ENCODE peak calls at places on chromosomes 1 and 21, in eight cellular contexts. One of them, this sample, is unnamed.

GRCh38 chr1:84303154-84303830 is 1.8 kb downstream of the SAMD13 start:
- DNase-seq in AG20443: no peak
- DNase-seq in IMR-90: peak; percentile 17
- DNase-seq in nephron progenitor cell: no peak
- DNase-seq in upper lobe of right lung: no peak
- DNase-seq in H4: no peak
- DNase-seq in amygdala: peak; percentile 51
- DNase-seq in NCI-H1417 treated with DMSO at 0.1 percent for 48 hours: no peak
- DNase-seq in this sample: no peak

GRCh38 chr1:203556047-203556851 is 62.3 kb downstream of the OPTC start:
- DNase-seq in AG20443: peak; percentile 88
- DNase-seq in IMR-90: peak; percentile 85
- DNase-seq in nephron progenitor cell: peak; percentile 71
- DNase-seq in upper lobe of right lung: no peak
- DNase-seq in H4: no peak
- DNase-seq in amygdala: no peak
- DNase-seq in NCI-H1417 treated with DMSO at 0.1 percent for 48 hours: no peak
- DNase-seq in this sample: peak; percentile 38

GRCh38 chr21:33865996-33866575 is 49.5 kb downstream of the ATP5PO start:
- DNase-seq in AG20443: no peak
- DNase-seq in IMR-90: no peak
- DNase-seq in nephron progenitor cell: no peak
- DNase-seq in upper lobe of right lung: no peak
- DNase-seq in H4: no peak
- DNase-seq in amygdala: no peak
- DNase-seq in NCI-H1417 treated with DMSO at 0.1 percent for 48 hours: no peak
- DNase-seq in this sample: no peak

GRCh38 chr21:45631540-45631939 is 12.0 kb upstream of the PCBP3 start:
- DNase-seq in AG20443: no peak
- DNase-seq in IMR-90: no peak
- DNase-seq in nephron progenitor cell: no peak
- DNase-seq in upper lobe of right lung: no peak
- DNase-seq in H4: no peak
- DNase-seq in amygdala: no peak
- DNase-seq in NCI-H1417 treated with DMSO at 0.1 percent for 48 hours: no peak
- DNase-seq in this sample: no peak

GRCh38 chr1:150150511-150151021 is 850 bp downstream of the PLEKHO1 start:
- DNase-seq in AG20443: peak; percentile 43
- DNase-seq in IMR-90: no peak
- DNase-seq in nephron progenitor cell: peak; percentile 56
- DNase-seq in upper lobe of right lung: peak; percentile 75
- DNase-seq in H4: no peak
- DNase-seq in amygdala: no peak
- DNase-seq in NCI-H1417 treated with DMSO at 0.1 percent for 48 hours: no peak
- DNase-seq in this sample: no peak

GRCh38 chr1:186491351-186491750 is 30.4 kb upstream of the PDC start:
- DNase-seq in AG20443: no peak
- DNase-seq in IMR-90: no peak
- DNase-seq in nephron progenitor cell: no peak
- DNase-seq in upper lobe of right lung: no peak
- DNase-seq in H4: no peak
- DNase-seq in amygdala: no peak
- DNase-seq in NCI-H1417 treated with DMSO at 0.1 percent for 48 hours: no peak
- DNase-seq in this sample: no peak

GRCh38 chr1:5711079-5711478 is 281.1 kb downstream of the NPHP4 start:
- DNase-seq in AG20443: no peak
- DNase-seq in IMR-90: no peak
- DNase-seq in nephron progenitor cell: no peak
- DNase-seq in upper lobe of right lung: no peak
- DNase-seq in H4: no peak
- DNase-seq in amygdala: no peak
- DNase-seq in NCI-H1417 treated with DMSO at 0.1 percent for 48 hours: no peak
- DNase-seq in this sample: no peak

GRCh38 chr21:36533468-36533848 is 53.5 kb upstream of the CLDN14 start:
- DNase-seq in AG20443: no peak
- DNase-seq in IMR-90: no peak
- DNase-seq in nephron progenitor cell: no peak
- DNase-seq in upper lobe of right lung: no peak
- DNase-seq in H4: no peak
- DNase-seq in amygdala: no peak
- DNase-seq in NCI-H1417 treated with DMSO at 0.1 percent for 48 hours: no peak
- DNase-seq in this sample: no peak

GRCh38 chr1:245678866-245679411 is 524.2 kb downstream of the KIF26B start:
- DNase-seq in AG20443: no peak
- DNase-seq in IMR-90: no peak
- DNase-seq in nephron progenitor cell: no peak
- DNase-seq in upper lobe of right lung: no peak
- DNase-seq in H4: no peak
- DNase-seq in amygdala: no peak
- DNase-seq in NCI-H1417 treated with DMSO at 0.1 percent for 48 hours: no peak
- DNase-seq in this sample: no peak

GRCh38 chr1:87115317-87115885 is 201.0 kb downstream of the HS2ST1 start:
- DNase-seq in AG20443: peak; percentile 90
- DNase-seq in IMR-90: peak; percentile 85
- DNase-seq in nephron progenitor cell: no peak
- DNase-seq in upper lobe of right lung: no peak
- DNase-seq in H4: no peak
- DNase-seq in amygdala: no peak
- DNase-seq in NCI-H1417 treated with DMSO at 0.1 percent for 48 hours: no peak
- DNase-seq in this sample: no peak

GRCh38 chr1:147897030-147897756 is 5.4 kb upstream of the GJA8 start:
- DNase-seq in AG20443: no peak
- DNase-seq in IMR-90: no peak
- DNase-seq in nephron progenitor cell: no peak
- DNase-seq in upper lobe of right lung: no peak
- DNase-seq in H4: no peak
- DNase-seq in amygdala: no peak
- DNase-seq in NCI-H1417 treated with DMSO at 0.1 percent for 48 hours: no peak
- DNase-seq in this sample: no peak

GRCh38 chr1:8456306-8456912 is 138.5 kb downstream of the SLC45A1 start:
- DNase-seq in AG20443: peak; percentile 67
- DNase-seq in IMR-90: peak; percentile 82
- DNase-seq in nephron progenitor cell: no peak
- DNase-seq in upper lobe of right lung: no peak
- DNase-seq in H4: no peak
- DNase-seq in amygdala: no peak
- DNase-seq in NCI-H1417 treated with DMSO at 0.1 percent for 48 hours: no peak
- DNase-seq in this sample: no peak

GRCh38 chr21:46406001-46406400 is 52.7 kb upstream of the DIP2A start:
- DNase-seq in AG20443: no peak
- DNase-seq in IMR-90: no peak
- DNase-seq in nephron progenitor cell: no peak
- DNase-seq in upper lobe of right lung: no peak
- DNase-seq in H4: no peak
- DNase-seq in amygdala: no peak
- DNase-seq in NCI-H1417 treated with DMSO at 0.1 percent for 48 hours: no peak
- DNase-seq in this sample: no peak

GRCh38 chr1:173341307-173341706 is 134.2 kb upstream of the TNFSF4 start:
- DNase-seq in AG20443: peak; percentile 85
- DNase-seq in IMR-90: peak; percentile 82
- DNase-seq in nephron progenitor cell: no peak
- DNase-seq in upper lobe of right lung: no peak
- DNase-seq in H4: peak; percentile 19
- DNase-seq in amygdala: no peak
- DNase-seq in NCI-H1417 treated with DMSO at 0.1 percent for 48 hours: no peak
- DNase-seq in this sample: no peak

GRCh38 chr1:77031101-77031662 is 163.9 kb downstream of the ST6GALNAC5 start:
- DNase-seq in AG20443: peak; percentile 69
- DNase-seq in IMR-90: peak; percentile 73
- DNase-seq in nephron progenitor cell: no peak
- DNase-seq in upper lobe of right lung: no peak
- DNase-seq in H4: peak; percentile 76
- DNase-seq in amygdala: no peak
- DNase-seq in NCI-H1417 treated with DMSO at 0.1 percent for 48 hours: peak; percentile 95
- DNase-seq in this sample: no peak

GRCh38 chr1:11272544-11272841 is 505 bp upstream of the UBIAD1 start:
- DNase-seq in AG20443: no peak
- DNase-seq in IMR-90: no peak
- DNase-seq in nephron progenitor cell: no peak
- DNase-seq in upper lobe of right lung: no peak
- DNase-seq in H4: no peak
- DNase-seq in amygdala: no peak
- DNase-seq in NCI-H1417 treated with DMSO at 0.1 percent for 48 hours: no peak
- DNase-seq in this sample: no peak

GRCh38 chr1:85118751-85119150 is 70.5 kb upstream of the MCOLN3 start:
- DNase-seq in AG20443: no peak
- DNase-seq in IMR-90: peak; percentile 35
- DNase-seq in nephron progenitor cell: no peak
- DNase-seq in upper lobe of right lung: no peak
- DNase-seq in H4: no peak
- DNase-seq in amygdala: no peak
- DNase-seq in NCI-H1417 treated with DMSO at 0.1 percent for 48 hours: no peak
- DNase-seq in this sample: no peak

GRCh38 chr1:24362982-24363614 is 43.9 kb downstream of the GRHL3 start:
- DNase-seq in AG20443: peak; percentile 93
- DNase-seq in IMR-90: peak; percentile 94
- DNase-seq in nephron progenitor cell: no peak
- DNase-seq in upper lobe of right lung: no peak
- DNase-seq in H4: peak; percentile 79
- DNase-seq in amygdala: no peak
- DNase-seq in NCI-H1417 treated with DMSO at 0.1 percent for 48 hours: no peak
- DNase-seq in this sample: no peak

GRCh38 chr1:51514733-51515132 is 4.3 kb downstream of the EPS15 start:
- DNase-seq in AG20443: peak; percentile 7
- DNase-seq in IMR-90: no peak
- DNase-seq in nephron progenitor cell: no peak
- DNase-seq in upper lobe of right lung: no peak
- DNase-seq in H4: no peak
- DNase-seq in amygdala: no peak
- DNase-seq in NCI-H1417 treated with DMSO at 0.1 percent for 48 hours: no peak
- DNase-seq in this sample: no peak

GRCh38 chr1:112083487-112083886 is 94.0 kb upstream of the KCND3 start:
- DNase-seq in AG20443: no peak
- DNase-seq in IMR-90: peak; percentile 15
- DNase-seq in nephron progenitor cell: peak; percentile 22
- DNase-seq in upper lobe of right lung: no peak
- DNase-seq in H4: no peak
- DNase-seq in amygdala: no peak
- DNase-seq in NCI-H1417 treated with DMSO at 0.1 percent for 48 hours: no peak
- DNase-seq in this sample: no peak

GRCh38 chr1:39954261-39954869 is 580 bp upstream of the MFSD2A start:
- DNase-seq in AG20443: peak; percentile 31
- DNase-seq in IMR-90: no peak
- DNase-seq in nephron progenitor cell: no peak
- DNase-seq in upper lobe of right lung: no peak
- DNase-seq in H4: no peak
- DNase-seq in amygdala: no peak
- DNase-seq in NCI-H1417 treated with DMSO at 0.1 percent for 48 hours: no peak
- DNase-seq in this sample: no peak